ENCODE peak calls at places on chromosomes 11 and 22, in six cellular contexts. B is brain microvascular endothelial cell, K is fibroblast of lung, X is left ventricle myocardium inferior, N is fibroblast of pulmonary artery, D is HCT116. C is an unnamed sample.

GRCh38 chr11:65782816-65783228 is 2.0 kb upstream of the AP5B1 start:
- DNase-seq in X (no peak), K (no peak), N (no peak), D (no peak), B (no peak), C (no peak)

GRCh38 chr22:23217171-23218052 is 37.1 kb downstream of the BCR start:
- DNase-seq in B (no peak), D (no peak), X (peak; percentile 43), K (no peak), N (no peak), C (no peak)

GRCh38 chr11:109112748-109113378 is 309.1 kb upstream of the C11orf87 start:
- DNase-seq in N (no peak), B (no peak), X (no peak), D (no peak), K (peak; percentile 14), C (no peak)

GRCh38 chr22:47966316-47966715 is 1203.9 kb downstream of the TBC1D22A start:
- DNase-seq in B (no peak), N (no peak), D (no peak), K (no peak), X (no peak), C (no peak)

GRCh38 chr11:10351768-10352641 is 47.1 kb downstream of the ADM start:
- DNase-seq in B (peak; percentile 91), N (peak; percentile 92), X (peak; percentile 60), D (no peak), K (peak; percentile 81), C (no peak)

GRCh38 chr22:22748297-22748743 is 103.9 kb downstream of the GGTLC2 start:
- DNase-seq in B (peak; percentile 65), K (peak; percentile 23), N (peak; percentile 74), D (no peak), X (no peak), C (peak; percentile 9)

GRCh38 chr11:85717360-85717927 is 31.4 kb upstream of the CCDC89 start:
- DNase-seq in N (no peak), B (no peak), D (no peak), K (no peak), X (no peak), C (no peak)

GRCh38 chr11:125926682-125927081 is 19.2 kb upstream of the VSIG10L2 start:
- DNase-seq in X (no peak), B (no peak), K (no peak), N (no peak), D (no peak), C (no peak)

GRCh38 chr11:108732395-108732794 is 67.5 kb downstream of the DDX10 start:
- DNase-seq in K (no peak), D (no peak), N (no peak), X (no peak), B (no peak), C (no peak)

GRCh38 chr11:46728659-46729040 is 9.6 kb downstream of the F2 start:
- DNase-seq in K (no peak), D (no peak), B (no peak), X (no peak), N (no peak), C (no peak)

GRCh38 chr11:57567512-57568329 is at the start of gene UBE2L6:
- DNase-seq in B (no peak), K (peak; percentile 30), X (peak; percentile 83), D (no peak), N (no peak), C (peak; percentile 40)

GRCh38 chr11:75066061-75066460 is 30.6 kb downstream of the OR2AT4 start:
- DNase-seq in B (peak; percentile 9), N (no peak), K (peak; percentile 55), X (no peak), D (no peak), C (no peak)

GRCh38 chr11:64407630-64408029 is 48.7 kb downstream of the RPS6KA4 start:
- DNase-seq in B (no peak), K (no peak), N (no peak), X (no peak), D (no peak), C (no peak)

GRCh38 chr11:69680688-69681087 is 5.5 kb upstream of the LTO1 start:
- DNase-seq in B (no peak), D (no peak), X (no peak), K (no peak), N (no peak), C (no peak)

GRCh38 chr11:64271339-64272132 is 12.9 kb downstream of the BAD start:
- DNase-seq in K (peak; percentile 96), D (no peak), B (peak; percentile 92), N (peak; percentile 95), X (peak; percentile 88), C (peak; percentile 84)

GRCh38 chr11:113286001-113286400 is 28.4 kb upstream of the TTC12 start:
- DNase-seq in N (no peak), X (no peak), B (no peak), D (no peak), K (no peak), C (no peak)

GRCh38 chr22:42990131-42990838 is 24.7 kb downstream of the PACSIN2 start:
- DNase-seq in N (peak; percentile 90), X (no peak), K (peak; percentile 91), B (peak; percentile 79), D (no peak), C (no peak)

GRCh38 chr11:48005878-48006277 is 25.5 kb downstream of the PTPRJ start:
- DNase-seq in K (no peak), B (no peak), D (no peak), X (no peak), N (no peak), C (no peak)

GRCh38 chr11:23732026-23732425 is 764.8 kb upstream of the LUZP2 start:
- DNase-seq in B (peak; percentile 37), D (no peak), N (peak; percentile 4), X (no peak), K (peak; percentile 71), C (no peak)

DNA sequence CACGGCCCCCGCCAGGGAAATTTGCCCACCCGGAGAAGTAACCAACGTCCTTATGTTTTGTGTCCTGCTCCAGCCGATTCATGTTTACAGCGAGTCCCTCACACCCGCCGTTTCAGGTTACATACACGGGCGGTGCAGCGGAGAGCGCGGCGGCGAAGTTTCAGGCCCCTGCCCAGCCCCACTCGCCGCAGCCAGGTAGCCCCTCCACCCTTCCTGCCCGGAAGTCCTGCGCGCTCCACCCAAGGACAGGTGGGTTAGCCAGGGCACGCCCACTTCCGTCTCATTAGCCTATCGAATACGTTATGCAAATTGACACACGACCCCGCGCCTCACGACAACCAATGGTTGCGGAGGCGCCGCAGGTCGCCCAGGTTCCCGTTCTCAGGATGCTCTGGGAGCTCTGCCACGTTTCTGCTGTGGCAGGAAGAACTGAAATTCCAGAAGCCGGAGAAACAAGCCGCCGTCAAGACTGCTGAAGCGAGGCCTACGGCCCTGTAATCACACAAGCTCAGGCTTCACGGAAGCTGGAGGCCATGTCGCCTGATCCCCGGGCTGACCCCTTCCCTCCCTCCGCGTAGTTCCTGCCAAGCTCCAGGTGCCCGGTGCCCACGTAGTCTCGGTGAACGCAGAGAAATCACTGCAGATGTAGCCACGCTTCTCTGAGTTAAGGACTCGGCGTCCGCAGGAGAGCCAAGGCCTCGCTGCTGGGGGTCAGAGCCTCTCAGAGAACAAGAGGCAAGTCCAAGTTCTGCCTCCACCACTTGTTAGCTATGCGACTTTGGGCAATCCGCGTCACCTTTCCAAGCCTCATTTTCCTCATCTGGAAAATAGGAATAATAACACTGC is 22.4 kb upstream of the MYH9 start:
- DNase-seq in K (peak; percentile 76), X (peak; percentile 75), D (peak; percentile 96), N (peak; percentile 53), B (no peak), C (peak; percentile 59)
- TF ChIP-seq CTCF in K (no peak), X (no peak), D (no peak), N (no peak), B (peak; percentile 18), C (peak; percentile 8)

DNA sequence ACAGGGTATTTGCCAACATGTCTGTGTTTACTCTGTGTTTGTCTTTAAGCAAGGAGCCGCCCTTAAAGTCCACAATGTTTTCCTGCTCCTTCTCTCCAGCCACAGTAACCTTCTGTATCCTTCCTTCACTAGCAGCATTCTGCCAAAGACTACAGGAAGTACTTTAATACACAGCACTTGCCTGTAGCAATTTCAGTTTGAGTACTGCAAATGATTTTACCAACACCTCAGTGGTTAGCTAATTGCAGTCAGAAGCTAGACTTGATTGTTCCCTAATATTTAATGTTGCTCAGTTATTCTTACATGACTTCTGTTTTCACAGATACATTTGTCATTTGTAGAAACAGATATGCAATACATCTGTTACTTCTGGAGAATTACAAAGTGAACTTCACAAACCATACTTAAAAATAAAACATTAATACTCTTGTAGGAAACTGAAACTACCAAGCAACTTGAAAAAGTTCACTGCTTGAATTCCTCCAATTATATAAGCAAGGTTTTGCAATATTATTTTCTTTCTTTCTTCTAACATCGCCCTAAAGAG is 69.1 kb downstream of the FCHSD2 start:
- DNase-seq in D (no peak), N (peak; percentile 51), B (no peak), K (peak; percentile 15), X (no peak), C (no peak)
- H3K4me3 ChIP-seq in D (no peak overlapping the region), N (no peak overlapping the region), B (no peak overlapping the region), K (no peak overlapping the region), X (peak overlapping the region; percentile 20), C (no peak overlapping the region)

DNA sequence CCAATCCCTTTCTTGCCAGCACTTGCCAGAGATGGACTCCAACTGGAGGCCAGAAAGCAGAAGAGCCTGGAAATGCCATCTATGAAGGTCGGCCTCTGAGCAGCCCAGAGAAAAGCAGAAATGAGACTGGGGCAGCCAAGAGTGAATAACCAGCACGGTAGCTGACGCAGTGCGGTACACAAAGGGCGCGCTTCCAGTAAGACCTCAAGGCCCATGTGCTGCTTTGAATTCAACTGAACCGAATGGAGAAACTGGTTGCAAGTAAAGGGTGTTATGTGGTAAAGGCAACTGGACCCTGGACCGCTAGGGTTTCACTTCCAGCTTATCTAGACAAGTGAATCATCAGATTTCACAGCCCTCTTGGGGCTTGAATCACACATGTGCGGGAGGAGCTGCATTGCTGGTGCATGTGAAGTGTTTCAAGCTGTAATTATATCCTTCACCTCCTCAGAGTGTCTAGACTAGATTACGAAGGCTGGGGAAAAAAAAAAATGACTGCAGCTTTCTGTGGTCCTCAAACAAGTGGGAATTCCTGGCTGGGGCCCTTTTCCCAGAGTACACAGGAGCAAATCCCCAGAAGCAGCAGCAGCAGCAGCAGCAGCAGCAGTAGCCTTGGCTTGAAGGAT is 128.9 kb downstream of the CCDC34 start:
- DNase-seq in D (no peak), K (peak; percentile 100), B (peak; percentile 97), N (peak; percentile 86), X (peak; percentile 31), C (peak; percentile 96)
- TF ChIP-seq CTCF in D (no peak), K (no peak), B (peak; percentile 32), N (peak; percentile 5), X (no peak), C (peak; percentile 7)

DNA sequence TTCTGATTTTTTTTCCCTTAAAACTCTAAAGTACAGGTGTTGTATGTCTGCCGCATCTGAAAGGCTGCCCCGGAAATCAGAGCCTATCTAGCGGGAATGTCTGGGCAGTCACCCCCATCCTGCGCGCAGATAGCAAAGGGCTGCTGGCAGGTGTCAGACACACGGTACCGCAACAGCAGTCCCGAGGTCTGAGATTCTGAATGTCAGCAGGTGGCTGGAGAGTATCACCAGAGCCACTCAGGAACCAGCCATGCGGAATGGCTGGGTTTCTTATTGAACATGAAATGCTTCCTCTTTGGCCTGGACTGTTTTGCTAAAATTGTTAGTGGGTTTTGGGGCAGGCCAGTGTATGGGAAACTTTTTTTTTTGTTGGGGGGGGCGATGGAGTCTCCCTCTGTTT is 53.3 kb downstream of the CERK start:
- DNase-seq in D (no peak), N (no peak), K (no peak), B (no peak), X (peak; percentile 55), C (no peak)
- H3K4me3 ChIP-seq in D (no peak overlapping the region), N (no peak overlapping the region), K (no peak overlapping the region), B (no peak overlapping the region), X (no peak overlapping the region), C (no peak overlapping the region)